ENCODE peak calls at places on chromosomes 11 and 22, in ten cellular contexts. One of them, this sample, is unnamed.
A peak's percentile ranks its signal among the peaks of the same experiment; 100 is the strongest.

GRCh38 chr11:34358666-34359547 is 1.1 kb upstream of the ABTB2 start:
- DNase-seq in hepatocyte: peak; percentile 86
- DNase-seq in neural crest cell: peak; percentile 72
- DNase-seq in H9: peak; percentile 55
- DNase-seq in pancreas: peak; percentile 77
- DNase-seq in PC-3: peak; percentile 83
- DNase-seq in cardiac muscle cell: peak; percentile 85
- DNase-seq in neural progenitor cell: peak; percentile 83
- DNase-seq in Panc1: peak; percentile 62
- DNase-seq in B cell: peak; percentile 85
- DNase-seq in this sample: peak; percentile 65

GRCh38 chr11:122981388-122982264 is at the start of gene BSX:
- DNase-seq in H9: peak; percentile 96
- DNase-seq in PC-3: peak; percentile 55
- DNase-seq in Panc1: no peak
- DNase-seq in pancreas: peak; percentile 71
- DNase-seq in neural progenitor cell: peak; percentile 95
- DNase-seq in hepatocyte: peak; percentile 77
- DNase-seq in B cell: no peak
- DNase-seq in neural crest cell: peak; percentile 73
- DNase-seq in cardiac muscle cell: peak; percentile 92
- DNase-seq in this sample: no peak

GRCh38 chr22:24205438-24206189 is 24.3 kb downstream of the SUSD2 start:
- DNase-seq in Panc1: no peak
- DNase-seq in PC-3: peak; percentile 57
- DNase-seq in cardiac muscle cell: no peak
- DNase-seq in H9: no peak
- DNase-seq in pancreas: no peak
- DNase-seq in neural crest cell: no peak
- DNase-seq in B cell: no peak
- DNase-seq in neural progenitor cell: no peak
- DNase-seq in hepatocyte: no peak
- DNase-seq in this sample: no peak

GRCh38 chr11:199782-200181 is 6.9 kb downstream of the SCGB1C1 start:
- DNase-seq in H9: no peak
- DNase-seq in PC-3: no peak
- DNase-seq in Panc1: no peak
- DNase-seq in pancreas: peak; percentile 18
- DNase-seq in neural crest cell: no peak
- DNase-seq in hepatocyte: no peak
- DNase-seq in cardiac muscle cell: no peak
- DNase-seq in B cell: no peak
- DNase-seq in neural progenitor cell: no peak
- DNase-seq in this sample: no peak

GRCh38 chr22:23237201-23237798 is 57.0 kb downstream of the BCR start:
- DNase-seq in neural progenitor cell: peak; percentile 77
- DNase-seq in B cell: no peak
- DNase-seq in H9: peak; percentile 61
- DNase-seq in pancreas: peak; percentile 60
- DNase-seq in Panc1: no peak
- DNase-seq in PC-3: no peak
- DNase-seq in hepatocyte: peak; percentile 38
- DNase-seq in cardiac muscle cell: no peak
- DNase-seq in neural crest cell: no peak
- DNase-seq in this sample: no peak

GRCh38 chr22:23509571-23510302 is 70.4 kb downstream of the IGLL1 start:
- DNase-seq in H9: no peak
- DNase-seq in Panc1: no peak
- DNase-seq in hepatocyte: no peak
- DNase-seq in neural progenitor cell: no peak
- DNase-seq in B cell: no peak
- DNase-seq in cardiac muscle cell: peak; percentile 73
- DNase-seq in neural crest cell: no peak
- DNase-seq in pancreas: no peak
- DNase-seq in PC-3: no peak
- DNase-seq in this sample: no peak

GRCh38 chr11:46597609-46598219 is 3.9 kb upstream of the AMBRA1 start:
- DNase-seq in neural progenitor cell: no peak
- DNase-seq in hepatocyte: no peak
- DNase-seq in PC-3: no peak
- DNase-seq in pancreas: no peak
- DNase-seq in Panc1: no peak
- DNase-seq in neural crest cell: no peak
- DNase-seq in B cell: no peak
- DNase-seq in H9: no peak
- DNase-seq in cardiac muscle cell: no peak
- DNase-seq in this sample: no peak

GRCh38 chr22:39360674-39361413 is 11.1 kb downstream of the SYNGR1 start:
- DNase-seq in H9: peak; percentile 43
- DNase-seq in hepatocyte: no peak
- DNase-seq in neural crest cell: no peak
- DNase-seq in cardiac muscle cell: no peak
- DNase-seq in Panc1: no peak
- DNase-seq in pancreas: peak; percentile 39
- DNase-seq in B cell: no peak
- DNase-seq in PC-3: no peak
- DNase-seq in neural progenitor cell: peak; percentile 41
- DNase-seq in this sample: no peak

GRCh38 chr11:73386026-73386425 is 9.8 kb downstream of the RELT start:
- DNase-seq in neural crest cell: no peak
- DNase-seq in pancreas: no peak
- DNase-seq in PC-3: no peak
- DNase-seq in B cell: peak; percentile 68
- DNase-seq in hepatocyte: peak; percentile 37
- DNase-seq in Panc1: no peak
- DNase-seq in H9: no peak
- DNase-seq in neural progenitor cell: no peak
- DNase-seq in cardiac muscle cell: no peak
- DNase-seq in this sample: no peak

GRCh38 chr11:73384127-73384441 is 7.9 kb downstream of the RELT start:
- DNase-seq in pancreas: no peak
- DNase-seq in PC-3: no peak
- DNase-seq in B cell: no peak
- DNase-seq in H9: no peak
- DNase-seq in cardiac muscle cell: no peak
- DNase-seq in neural progenitor cell: no peak
- DNase-seq in Panc1: no peak
- DNase-seq in hepatocyte: no peak
- DNase-seq in neural crest cell: no peak
- DNase-seq in this sample: no peak

GRCh38 chr11:73383249-73384126 is 7.3 kb downstream of the RELT start:
- DNase-seq in neural progenitor cell: peak; percentile 31
- DNase-seq in B cell: peak; percentile 63
- DNase-seq in PC-3: no peak
- DNase-seq in neural crest cell: no peak
- DNase-seq in cardiac muscle cell: no peak
- DNase-seq in hepatocyte: peak; percentile 46
- DNase-seq in pancreas: no peak
- DNase-seq in Panc1: no peak
- DNase-seq in H9: no peak
- DNase-seq in this sample: no peak

GRCh38 chr11:73384871-73385692 is 8.9 kb downstream of the RELT start:
- DNase-seq in Panc1: no peak
- DNase-seq in H9: no peak
- DNase-seq in cardiac muscle cell: no peak
- DNase-seq in B cell: peak; percentile 92
- DNase-seq in hepatocyte: no peak
- DNase-seq in neural progenitor cell: no peak
- DNase-seq in PC-3: no peak
- DNase-seq in neural crest cell: no peak
- DNase-seq in pancreas: no peak
- DNase-seq in this sample: no peak

GRCh38 chr11:73384531-73384870 is 8.3 kb downstream of the RELT start:
- DNase-seq in cardiac muscle cell: no peak
- DNase-seq in pancreas: no peak
- DNase-seq in PC-3: no peak
- DNase-seq in hepatocyte: no peak
- DNase-seq in H9: no peak
- DNase-seq in neural progenitor cell: no peak
- DNase-seq in neural crest cell: no peak
- DNase-seq in Panc1: no peak
- DNase-seq in B cell: no peak
- DNase-seq in this sample: no peak
- TF ChIP-seq CTCF in cardiac muscle cell: no peak
- TF ChIP-seq CTCF in pancreas: no peak
- TF ChIP-seq CTCF in PC-3: no peak
- TF ChIP-seq CTCF in hepatocyte: no peak
- TF ChIP-seq CTCF in H9: no peak
- TF ChIP-seq CTCF in neural progenitor cell: no peak
- TF ChIP-seq CTCF in neural crest cell: no peak
- TF ChIP-seq CTCF in Panc1: no peak
- TF ChIP-seq CTCF in B cell: no peak
- TF ChIP-seq CTCF in this sample: no peak

DNA sequence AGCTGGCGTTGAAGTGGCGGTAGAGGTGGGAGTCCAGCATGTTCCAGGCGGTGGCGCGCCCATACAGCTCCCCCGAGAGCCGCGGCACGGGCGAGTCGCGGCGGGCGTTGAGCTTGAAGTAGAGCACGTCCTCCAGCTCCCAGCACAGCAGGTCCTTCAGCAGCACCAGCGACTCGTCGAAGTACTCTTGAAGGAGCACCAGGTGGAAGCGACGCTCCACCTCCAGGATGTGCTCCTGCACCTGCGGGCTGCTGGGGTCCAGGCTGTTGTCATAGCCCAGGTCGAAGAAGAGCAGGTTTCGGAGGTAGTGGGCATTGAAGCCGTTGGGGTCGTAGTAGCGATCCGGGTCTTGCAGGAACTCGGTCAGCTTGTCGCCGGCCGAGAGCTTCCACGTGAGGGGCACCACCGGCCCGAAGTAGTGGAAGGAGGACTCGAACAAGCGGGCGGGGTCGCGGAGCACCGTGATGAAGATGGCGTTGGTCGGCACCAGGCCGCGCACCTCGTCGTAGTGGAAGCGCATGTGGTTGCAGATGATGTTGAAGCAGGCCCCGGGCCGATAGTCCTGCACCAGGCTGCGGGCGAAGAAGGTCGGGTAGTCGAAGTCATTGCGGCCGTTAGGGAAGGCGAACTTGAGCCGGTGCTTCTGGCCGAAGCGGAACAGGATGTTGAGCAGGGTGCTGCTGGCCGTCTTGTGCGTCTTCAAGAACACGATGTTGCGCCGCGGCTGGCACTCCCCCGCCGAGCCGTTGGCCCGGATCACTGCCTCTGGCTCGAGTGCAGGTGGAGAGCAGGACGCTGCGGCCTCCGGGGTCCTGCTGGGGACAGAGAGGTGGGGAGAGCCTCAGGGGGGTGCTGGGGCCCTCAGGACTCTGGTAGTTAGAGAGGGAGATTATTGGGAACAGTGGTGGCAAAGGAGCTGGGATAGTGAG is 9.0 kb upstream of the SEC14L6 start:
- DNase-seq in Panc1: no peak
- DNase-seq in H9: peak; percentile 72
- DNase-seq in pancreas: no peak
- DNase-seq in neural progenitor cell: no peak
- DNase-seq in neural crest cell: no peak
- DNase-seq in PC-3: no peak
- DNase-seq in hepatocyte: no peak
- DNase-seq in B cell: no peak
- DNase-seq in cardiac muscle cell: no peak
- DNase-seq in this sample: no peak
- TF ChIP-seq CTCF in Panc1: no peak
- TF ChIP-seq CTCF in H9: peak; percentile 61
- TF ChIP-seq CTCF in pancreas: no peak
- TF ChIP-seq CTCF in neural progenitor cell: no peak
- TF ChIP-seq CTCF in neural crest cell: peak; percentile 21
- TF ChIP-seq CTCF in PC-3: no peak
- TF ChIP-seq CTCF in hepatocyte: no peak
- TF ChIP-seq CTCF in B cell: no peak
- TF ChIP-seq CTCF in cardiac muscle cell: no peak
- TF ChIP-seq CTCF in this sample: no peak

GRCh38 chr22:43795320-43795719 is 16.8 kb downstream of the EFCAB6 start:
- DNase-seq in neural crest cell: no peak
- DNase-seq in neural progenitor cell: no peak
- DNase-seq in H9: no peak
- DNase-seq in hepatocyte: no peak
- DNase-seq in PC-3: no peak
- DNase-seq in Panc1: no peak
- DNase-seq in pancreas: no peak
- DNase-seq in B cell: no peak
- DNase-seq in cardiac muscle cell: no peak
- DNase-seq in this sample: no peak

GRCh38 chr22:43800970-43801369 is 11.1 kb downstream of the EFCAB6 start:
- DNase-seq in neural crest cell: no peak
- DNase-seq in hepatocyte: no peak
- DNase-seq in pancreas: no peak
- DNase-seq in cardiac muscle cell: no peak
- DNase-seq in neural progenitor cell: no peak
- DNase-seq in PC-3: no peak
- DNase-seq in Panc1: no peak
- DNase-seq in H9: no peak
- DNase-seq in B cell: no peak
- DNase-seq in this sample: no peak

GRCh38 chr22:43798492-43798891 is 13.6 kb downstream of the EFCAB6 start:
- DNase-seq in Panc1: no peak
- DNase-seq in B cell: no peak
- DNase-seq in neural progenitor cell: no peak
- DNase-seq in pancreas: no peak
- DNase-seq in hepatocyte: no peak
- DNase-seq in cardiac muscle cell: no peak
- DNase-seq in neural crest cell: no peak
- DNase-seq in PC-3: no peak
- DNase-seq in H9: no peak
- DNase-seq in this sample: no peak

GRCh38 chr22:43792905-43793304 is 19.2 kb downstream of the EFCAB6 start:
- DNase-seq in B cell: no peak
- DNase-seq in hepatocyte: no peak
- DNase-seq in pancreas: no peak
- DNase-seq in neural crest cell: no peak
- DNase-seq in neural progenitor cell: no peak
- DNase-seq in Panc1: no peak
- DNase-seq in H9: no peak
- DNase-seq in cardiac muscle cell: no peak
- DNase-seq in PC-3: no peak
- DNase-seq in this sample: no peak

DNA sequence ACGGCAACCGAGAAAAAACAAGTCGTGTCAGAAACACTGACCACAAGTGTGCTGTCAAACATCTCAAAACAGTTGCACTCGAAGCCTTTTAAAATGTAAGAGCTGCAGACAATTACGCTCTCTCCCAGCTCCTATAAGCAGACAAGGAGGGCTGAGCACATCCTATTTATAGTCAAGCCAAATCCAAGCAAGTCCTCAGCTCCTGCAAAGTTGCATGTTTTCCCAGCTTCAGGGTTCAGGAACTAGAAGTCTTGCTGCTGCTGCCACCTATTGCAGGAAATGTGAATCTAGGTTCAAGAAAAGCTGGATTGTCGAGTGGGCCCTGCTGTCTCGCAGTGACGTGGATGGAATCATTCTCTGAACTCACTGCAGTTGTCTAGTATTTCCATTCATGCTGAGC is 15.5 kb downstream of the EFCAB6 start:
- DNase-seq in pancreas: no peak
- DNase-seq in H9: no peak
- DNase-seq in PC-3: peak; percentile 41
- DNase-seq in Panc1: peak; percentile 8
- DNase-seq in cardiac muscle cell: peak; percentile 90
- DNase-seq in neural progenitor cell: peak; percentile 63
- DNase-seq in hepatocyte: peak; percentile 75
- DNase-seq in neural crest cell: no peak
- DNase-seq in B cell: no peak
- DNase-seq in this sample: no peak
- TF ChIP-seq CTCF in pancreas: no peak
- TF ChIP-seq CTCF in H9: peak; percentile 63
- TF ChIP-seq CTCF in PC-3: peak; percentile 58
- TF ChIP-seq CTCF in Panc1: peak; percentile 64
- TF ChIP-seq CTCF in cardiac muscle cell: peak; percentile 66
- TF ChIP-seq CTCF in neural progenitor cell: peak; percentile 62
- TF ChIP-seq CTCF in hepatocyte: peak; percentile 68
- TF ChIP-seq CTCF in neural crest cell: peak; percentile 57
- TF ChIP-seq CTCF in B cell: no peak
- TF ChIP-seq CTCF in this sample: no peak

DNA sequence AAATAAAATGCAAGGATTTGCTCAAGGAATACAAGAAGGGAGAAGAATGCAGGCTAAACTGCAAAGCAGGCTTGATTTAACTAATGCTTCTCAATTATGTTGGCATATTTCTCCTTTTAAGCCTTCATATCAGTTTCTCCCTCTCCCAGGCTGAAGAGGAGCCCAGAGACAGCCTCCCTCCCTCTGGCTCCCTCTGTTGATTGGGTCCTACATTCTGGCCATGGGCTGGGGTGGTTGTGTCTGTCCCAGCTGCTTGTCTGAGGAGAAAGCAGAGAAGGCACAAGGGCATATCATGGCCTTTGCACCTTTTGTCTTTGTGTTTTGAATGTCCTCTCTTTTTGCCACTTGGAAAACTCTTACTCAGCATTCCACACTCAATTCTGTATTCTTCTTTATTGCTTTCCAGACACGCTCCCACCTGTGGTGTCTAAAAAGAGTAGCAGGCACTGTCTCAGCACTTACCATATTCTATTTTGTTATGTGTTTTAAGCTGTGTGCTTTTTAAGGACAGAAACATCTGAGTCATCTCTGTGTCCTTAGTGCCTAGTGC is 77.4 kb downstream of the INSC start:
- DNase-seq in pancreas: no peak
- DNase-seq in Panc1: no peak
- DNase-seq in neural progenitor cell: no peak
- DNase-seq in PC-3: no peak
- DNase-seq in H9: no peak
- DNase-seq in cardiac muscle cell: no peak
- DNase-seq in B cell: no peak
- DNase-seq in hepatocyte: no peak
- DNase-seq in neural crest cell: no peak
- DNase-seq in this sample: no peak
- TF ChIP-seq CTCF in pancreas: no peak
- TF ChIP-seq CTCF in Panc1: no peak
- TF ChIP-seq CTCF in neural progenitor cell: no peak
- TF ChIP-seq CTCF in PC-3: no peak
- TF ChIP-seq CTCF in H9: peak; percentile 14
- TF ChIP-seq CTCF in cardiac muscle cell: no peak
- TF ChIP-seq CTCF in B cell: no peak
- TF ChIP-seq CTCF in hepatocyte: no peak
- TF ChIP-seq CTCF in neural crest cell: no peak
- TF ChIP-seq CTCF in this sample: no peak

This sample was measured in natural killer cell.